ENCODE peak calls at places on chromosomes 13 and 19, in five cellular contexts. One of them, this sample, is unnamed.
A peak's percentile ranks its signal among the peaks of the same experiment; 100 is the strongest.

GRCh38 chr19:1166872-1167573 is 7.0 kb downstream of the SBNO2 start:
- DNase-seq in H1: no peak
- DNase-seq in mesenchymal stem cell: no peak
- DNase-seq in H9: no peak
- DNase-seq in mesendoderm: no peak
- DNase-seq in this sample: no peak

GRCh38 chr19:33251526-33252090 is 26.0 kb upstream of the SLC7A10 start:
- DNase-seq in H1: no peak
- DNase-seq in mesenchymal stem cell: no peak
- DNase-seq in mesendoderm: no peak
- DNase-seq in H9: no peak
- DNase-seq in this sample: no peak

GRCh38 chr13:28865312-28865711 is 45.2 kb downstream of the MTUS2 start:
- DNase-seq in mesendoderm: no peak
- DNase-seq in mesenchymal stem cell: no peak
- DNase-seq in H1: no peak
- DNase-seq in H9: no peak
- DNase-seq in this sample: no peak

GRCh38 chr13:49791214-49791752 is 1.2 kb downstream of the KPNA3 start:
- DNase-seq in mesendoderm: peak; percentile 74
- DNase-seq in H9: no peak
- DNase-seq in H1: no peak
- DNase-seq in mesenchymal stem cell: peak; percentile 35
- DNase-seq in this sample: no peak

GRCh38 chr13:112791662-112792440 is 102.0 kb downstream of the ATP11A start:
- DNase-seq in mesenchymal stem cell: no peak
- DNase-seq in H9: no peak
- DNase-seq in mesendoderm: peak; percentile 47
- DNase-seq in H1: no peak
- DNase-seq in this sample: no peak

GRCh38 chr13:42532561-42533335 is 41.2 kb upstream of the TNFSF11 start:
- DNase-seq in H1: no peak
- DNase-seq in H9: no peak
- DNase-seq in mesenchymal stem cell: no peak
- DNase-seq in mesendoderm: no peak
- DNase-seq in this sample: no peak

GRCh38 chr19:58229255-58229639 is 533 bp downstream of the ZNF544 start:
- DNase-seq in H9: peak; percentile 55
- DNase-seq in mesenchymal stem cell: peak; percentile 26
- DNase-seq in H1: no peak
- DNase-seq in mesendoderm: peak; percentile 76
- DNase-seq in this sample: no peak

GRCh38 chr13:84870190-84870589 is 929.0 kb downstream of the SLITRK6 start:
- DNase-seq in H9: peak; percentile 54
- DNase-seq in mesenchymal stem cell: no peak
- DNase-seq in H1: no peak
- DNase-seq in mesendoderm: peak; percentile 21
- DNase-seq in this sample: no peak

GRCh38 chr13:48043789-48044503 is 6.4 kb downstream of the NUDT15 start:
- DNase-seq in H9: no peak
- DNase-seq in H1: no peak
- DNase-seq in mesendoderm: no peak
- DNase-seq in mesenchymal stem cell: peak; percentile 29
- DNase-seq in this sample: no peak

GRCh38 chr19:3586124-3586626 is 897 bp downstream of the GIPC3 start:
- DNase-seq in H1: no peak
- DNase-seq in H9: peak; percentile 65
- DNase-seq in mesenchymal stem cell: no peak
- DNase-seq in mesendoderm: no peak
- DNase-seq in this sample: no peak

GRCh38 chr19:2490659-2491058 is 14.7 kb downstream of the GADD45B start:
- DNase-seq in mesendoderm: no peak
- DNase-seq in H9: no peak
- DNase-seq in H1: no peak
- DNase-seq in mesenchymal stem cell: no peak
- DNase-seq in this sample: no peak

GRCh38 chr19:46611791-46612190 is 10.7 kb downstream of the CALM3 start:
- DNase-seq in H9: no peak
- DNase-seq in mesenchymal stem cell: no peak
- DNase-seq in mesendoderm: no peak
- DNase-seq in H1: no peak
- DNase-seq in this sample: no peak

GRCh38 chr19:16067205-16067938 is 8.9 kb upstream of the TPM4 start:
- DNase-seq in H9: no peak
- DNase-seq in H1: no peak
- DNase-seq in mesenchymal stem cell: no peak
- DNase-seq in mesendoderm: no peak
- DNase-seq in this sample: no peak

GRCh38 chr13:109568273-109568900 is 218.0 kb downstream of the IRS2 start:
- DNase-seq in H9: no peak
- DNase-seq in mesendoderm: no peak
- DNase-seq in mesenchymal stem cell: no peak
- DNase-seq in H1: no peak
- DNase-seq in this sample: no peak

GRCh38 chr13:80757694-80758093 is 416.8 kb upstream of the SPRY2 start:
- DNase-seq in mesendoderm: no peak
- DNase-seq in H9: no peak
- DNase-seq in H1: no peak
- DNase-seq in mesenchymal stem cell: no peak
- DNase-seq in this sample: no peak

GRCh38 chr19:30881281-30881680 is 468.0 kb downstream of the TSHZ3 start:
- DNase-seq in H1: no peak
- DNase-seq in mesendoderm: no peak
- DNase-seq in H9: peak; percentile 5
- DNase-seq in mesenchymal stem cell: no peak
- DNase-seq in this sample: no peak
- H3K4ac ChIP-seq in H1: no peak overlapping the region
- H3K4ac ChIP-seq in mesendoderm: no peak overlapping the region
- H3K4ac ChIP-seq in H9: no peak overlapping the region
- H3K4ac ChIP-seq in mesenchymal stem cell: no peak overlapping the region
- H3K4ac ChIP-seq in this sample: no peak overlapping the region

GRCh38 chr13:94598281-94598680 is 2.3 kb upstream of the TGDS start:
- DNase-seq in mesenchymal stem cell: no peak
- DNase-seq in H1: no peak
- DNase-seq in mesendoderm: no peak
- DNase-seq in H9: no peak
- DNase-seq in this sample: no peak

GRCh38 chr13:94601446-94602431 is at the start of gene GPR180:
- DNase-seq in mesenchymal stem cell: peak; percentile 99
- DNase-seq in H9: peak; percentile 99
- DNase-seq in H1: peak; percentile 99
- DNase-seq in mesendoderm: peak; percentile 100
- DNase-seq in this sample: peak; percentile 96

GRCh38 chr13:94607056-94607455 is 5.4 kb downstream of the GPR180 start:
- DNase-seq in H1: no peak
- DNase-seq in mesendoderm: no peak
- DNase-seq in mesenchymal stem cell: no peak
- DNase-seq in H9: no peak
- DNase-seq in this sample: no peak

GRCh38 chr13:94599877-94600276 is 1.8 kb upstream of the GPR180 start:
- DNase-seq in mesendoderm: no peak
- DNase-seq in H9: no peak
- DNase-seq in H1: no peak
- DNase-seq in mesenchymal stem cell: no peak
- DNase-seq in this sample: no peak

DNA sequence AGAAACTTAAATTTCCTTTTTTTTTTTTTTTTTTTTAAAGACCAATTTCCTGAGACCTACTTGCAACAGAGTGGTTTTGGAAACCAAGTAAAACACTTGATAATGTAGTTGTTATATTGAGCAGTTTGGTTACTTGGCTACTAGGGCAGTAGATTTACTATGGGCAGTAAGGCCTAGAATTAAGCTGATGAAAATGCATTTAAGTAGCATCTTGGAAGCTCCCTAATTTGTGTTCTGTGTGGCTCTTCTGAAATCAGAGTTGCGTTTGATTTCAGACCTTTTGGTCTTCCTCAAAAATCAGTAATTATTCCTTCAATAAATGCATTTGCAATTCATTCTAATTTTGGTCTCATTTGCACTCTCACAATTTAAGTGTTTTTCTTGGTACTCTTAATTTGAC is 810 bp downstream of the GPR180 start:
- DNase-seq in H9: no peak
- DNase-seq in H1: no peak
- DNase-seq in mesendoderm: no peak
- DNase-seq in mesenchymal stem cell: no peak
- DNase-seq in this sample: no peak
- H3K4ac ChIP-seq in H9: no peak overlapping the region
- H3K4ac ChIP-seq in H1: no peak overlapping the region
- H3K4ac ChIP-seq in mesendoderm: peak overlapping the region; percentile 38
- H3K4ac ChIP-seq in mesenchymal stem cell: no peak overlapping the region
- H3K4ac ChIP-seq in this sample: no peak overlapping the region

GRCh38 chr13:30116379-30116778 is 191.0 kb downstream of the KATNAL1 start:
- DNase-seq in H1: no peak
- DNase-seq in H9: no peak
- DNase-seq in mesendoderm: no peak
- DNase-seq in mesenchymal stem cell: no peak
- DNase-seq in this sample: no peak
- H3K4ac ChIP-seq in H1: no peak overlapping the region
- H3K4ac ChIP-seq in H9: no peak overlapping the region
- H3K4ac ChIP-seq in mesendoderm: no peak overlapping the region
- H3K4ac ChIP-seq in mesenchymal stem cell: peak overlapping the region; percentile 2
- H3K4ac ChIP-seq in this sample: no peak overlapping the region

GRCh38 chr19:19487077-19488040 is 28.0 kb downstream of the TSSK6 start:
- DNase-seq in mesenchymal stem cell: no peak
- DNase-seq in H9: no peak
- DNase-seq in mesendoderm: no peak
- DNase-seq in H1: no peak
- DNase-seq in this sample: no peak
- H3K4ac ChIP-seq in mesenchymal stem cell: no peak overlapping the region
- H3K4ac ChIP-seq in H9: no peak overlapping the region
- H3K4ac ChIP-seq in mesendoderm: no peak overlapping the region
- H3K4ac ChIP-seq in H1: no peak overlapping the region
- H3K4ac ChIP-seq in this sample: no peak overlapping the region

GRCh38 chr13:102089177-102089576 is 312.7 kb downstream of the FGF14 start:
- DNase-seq in mesenchymal stem cell: peak; percentile 4
- DNase-seq in mesendoderm: peak; percentile 1
- DNase-seq in H9: no peak
- DNase-seq in H1: no peak
- DNase-seq in this sample: no peak
- H3K4ac ChIP-seq in mesenchymal stem cell: no peak overlapping the region
- H3K4ac ChIP-seq in mesendoderm: no peak overlapping the region
- H3K4ac ChIP-seq in H9: no peak overlapping the region
- H3K4ac ChIP-seq in H1: no peak overlapping the region
- H3K4ac ChIP-seq in this sample: no peak overlapping the region

DNA sequence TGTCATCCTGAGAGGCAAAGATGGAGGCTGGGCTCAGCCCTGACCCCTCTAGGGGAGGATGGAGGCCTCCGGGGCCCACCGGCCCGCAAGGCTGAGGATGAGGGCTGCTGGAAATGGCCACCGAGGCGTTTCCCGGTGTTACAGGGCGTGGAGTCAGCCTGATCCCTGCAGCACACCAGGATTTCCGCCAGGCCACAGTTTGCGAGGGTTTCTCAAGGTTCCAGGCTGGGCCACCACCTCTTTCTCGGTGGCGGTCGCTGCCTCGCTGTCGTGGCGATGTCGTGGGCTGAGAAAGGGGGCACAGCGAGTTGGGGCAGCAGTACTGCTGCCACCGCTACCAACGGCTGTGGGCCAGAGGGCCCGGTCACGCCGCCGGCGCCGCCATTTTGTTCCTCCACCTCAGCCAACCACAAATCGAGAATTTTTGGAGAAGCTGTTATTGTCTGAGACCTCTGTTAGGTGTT is at the start of gene CSNK1A1L:
- DNase-seq in H9: no peak
- DNase-seq in mesenchymal stem cell: no peak
- DNase-seq in mesendoderm: no peak
- DNase-seq in H1: no peak
- DNase-seq in this sample: no peak
- H3K4ac ChIP-seq in H9: no peak within 1 kb of the TSS
- H3K4ac ChIP-seq in mesenchymal stem cell: no peak within 1 kb of the TSS
- H3K4ac ChIP-seq in mesendoderm: no peak within 1 kb of the TSS
- H3K4ac ChIP-seq in H1: no peak within 1 kb of the TSS
- H3K4ac ChIP-seq in this sample: no peak within 1 kb of the TSS

This sample was measured in neuronal stem cell.